ENCODE peak calls at places on chromosome 13, in four cellular contexts. W, H, G and T are unnamed samples.

GRCh38 chr13:32391101-32391620 is 36.8 kb downstream of the N4BP2L1 start:
- DNase-seq in W (no peak), H (no peak), G (no peak), T (peak)

GRCh38 chr13:50518791-50519201 is 324.7 kb downstream of the DLEU7 start:
- DNase-seq in W (peak), H (no peak), G (no peak), T (no peak)

GRCh38 chr13:40984670-40985366 is 34.3 kb downstream of the ELF1 start:
- DNase-seq in W (no peak), H (no peak), G (no peak), T (no peak)

GRCh38 chr13:76808927-76809326 is 77.3 kb downstream of the KCTD12 start:
- DNase-seq in W (peak), H (no peak), G (no peak), T (no peak)

GRCh38 chr13:97978661-97979450 is 25.4 kb downstream of the IPO5 start:
- DNase-seq in W (peak), H (no peak), G (peak), T (peak)

GRCh38 chr13:64810701-64811258 is 2419.4 kb downstream of the PCDH9 start:
- DNase-seq in W (peak), H (no peak), G (no peak), T (peak)

GRCh38 chr13:68628994-68629393 is 1398.9 kb upstream of the PCDH9 start:
- DNase-seq in W (no peak), H (no peak), G (no peak), T (no peak)

GRCh38 chr13:32246468-32246867 is 68.7 kb downstream of the ZAR1L start:
- DNase-seq in W (peak), H (peak), G (peak), T (peak)

GRCh38 chr13:24671367-24672117 is 8.7 kb upstream of the ATP12A start:
- DNase-seq in W (peak), H (peak), G (peak), T (peak)

GRCh38 chr13:75685239-75685697 is 49.1 kb downstream of the LMO7 start:
- DNase-seq in W (peak), H (no peak), G (peak), T (peak)

GRCh38 chr13:22883961-22884360 is 296.8 kb upstream of the SGCG start:
- DNase-seq in W (no peak), H (no peak), G (no peak), T (no peak)

GRCh38 chr13:36082396-36082795 is 48.8 kb downstream of the DCLK1 start:
- DNase-seq in W (no peak), H (no peak), G (no peak), T (no peak)

GRCh38 chr13:46569471-46569870 is 16.5 kb downstream of the LRCH1 start:
- DNase-seq in W (no peak), H (no peak), G (no peak), T (no peak)

GRCh38 chr13:113410472-113411201 is 42.7 kb downstream of the ADPRHL1 start:
- DNase-seq in W (peak), H (no peak), G (no peak), T (peak)

GRCh38 chr13:89514534-89515312 is 1832.8 kb upstream of the MIR17HG start:
- DNase-seq in W (peak), H (peak), G (peak), T (no peak)

GRCh38 chr13:25882732-25883357 is 169.0 kb downstream of the SHISA2 start:
- DNase-seq in W (no peak), H (no peak), G (no peak), T (peak)

GRCh38 chr13:103156346-103156998 is 90.3 kb upstream of the SLC10A2 start:
- DNase-seq in W (no peak), H (no peak), G (no peak), T (no peak)

GRCh38 chr13:21060063-21060826 is 1.1 kb downstream of the LATS2 start:
- DNase-seq in W (no peak), H (no peak), G (no peak), T (peak)

GRCh38 chr13:102726430-102726829 is 31.6 kb upstream of the METTL21C start:
- DNase-seq in W (no peak), H (no peak), G (no peak), T (no peak)

GRCh38 chr13:109818136-109818535 is 31.8 kb upstream of the IRS2 start:
- DNase-seq in W (no peak), H (no peak), G (no peak), T (peak)

GRCh38 chr13:44136693-44137268 is 236.8 kb upstream of the SERP2 start:
- DNase-seq in W (no peak), H (no peak), G (no peak), T (no peak)

GRCh38 chr13:109584844-109585361 is 201.5 kb downstream of the IRS2 start:
- DNase-seq in W (no peak), H (no peak), G (no peak), T (peak)

GRCh38 chr13:94362411-94362909 is 117.0 kb downstream of the DCT start:
- DNase-seq in W (peak), H (peak), G (peak), T (peak)

GRCh38 chr13:113207890-113208423 is 512 bp downstream of the PCID2 start:
- DNase-seq in W (peak), H (no peak), G (peak), T (peak)

GRCh38 chr13:105121221-105121620 is 1414.2 kb downstream of the EFNB2 start:
- DNase-seq in W (no peak), H (no peak), G (no peak), T (no peak)

GRCh38 chr13:51929699-51930098 is 67.9 kb downstream of the CCDC70 start:
- DNase-seq in W (no peak), H (no peak), G (no peak), T (no peak)

GRCh38 chr13:21344662-21345176 is 114.4 kb downstream of the ZDHHC20 start:
- DNase-seq in W (no peak), H (no peak), G (no peak), T (no peak)

GRCh38 chr13:40351537-40352384 is 314.7 kb downstream of the FOXO1 start:
- DNase-seq in W (no peak), H (no peak), G (no peak), T (no peak)

DNA sequence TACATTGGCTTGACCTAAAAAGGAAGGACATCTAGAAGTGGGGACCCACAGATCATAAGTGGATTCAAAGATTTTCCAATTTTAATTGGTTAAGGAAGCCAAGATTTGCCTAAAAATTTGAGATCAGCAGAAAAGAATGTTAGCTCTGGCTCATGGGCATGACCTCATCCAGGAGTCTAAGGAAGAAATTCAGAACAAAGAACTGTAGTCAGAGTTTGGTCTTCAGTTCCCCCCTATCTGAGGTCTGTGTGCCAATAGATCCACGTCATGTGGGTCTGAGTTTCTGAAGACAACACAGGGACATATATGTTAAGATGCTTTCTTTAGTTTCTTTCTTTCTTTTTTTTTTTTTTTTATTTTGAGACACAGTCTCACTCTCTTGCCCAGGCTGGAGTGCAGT is 648.8 kb upstream of the SPRY2 start:
- DNase-seq in W (no peak), H (no peak), G (no peak), T (no peak)
- H3K9ac ChIP-seq in W (no peak), H (no peak), G (no peak), T (no peak)

GRCh38 chr13:27264181-27264580 is 6.4 kb upstream of the RASL11A start:
- DNase-seq in W (peak), H (no peak), G (no peak), T (peak)
- H3K9ac ChIP-seq in W (no peak), H (peak), G (no peak), T (peak)

DNA sequence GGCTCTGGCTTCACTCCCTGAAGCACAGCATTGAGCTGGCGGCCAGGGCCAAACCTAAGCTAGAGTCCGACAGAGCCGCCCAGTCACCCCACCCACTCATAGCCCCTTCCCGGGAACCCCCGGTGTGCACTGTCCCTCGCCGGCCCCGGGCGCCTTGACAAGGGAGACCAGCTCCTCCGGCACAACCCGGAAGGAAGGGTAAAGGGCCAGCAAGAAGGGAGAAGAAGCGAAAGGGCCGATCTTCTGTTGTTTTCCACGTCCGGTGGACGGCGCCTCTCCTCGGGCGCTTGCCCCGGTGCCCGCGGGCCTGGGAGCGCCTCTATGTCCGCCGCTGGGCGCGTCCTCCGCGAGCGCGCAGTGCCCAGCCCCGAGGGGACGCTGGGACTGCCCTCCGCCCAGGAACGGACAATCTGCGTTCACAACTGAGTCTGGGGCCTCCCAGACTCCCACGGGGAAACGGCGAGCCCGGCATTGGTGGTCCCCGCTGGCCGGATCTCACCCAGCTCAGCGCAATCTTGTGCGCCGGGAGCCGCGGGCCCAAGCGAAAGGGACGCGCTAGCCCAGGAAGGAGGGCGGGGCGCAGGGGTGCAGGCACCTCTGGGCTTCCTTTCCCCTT is 172.5 kb upstream of the MIR17HG start:
- DNase-seq in W (no peak), H (no peak), G (no peak), T (no peak)
- H3K9ac ChIP-seq in W (no peak), H (no peak), G (no peak), T (no peak)

GRCh38 chr13:110953833-110954532 is 39.1 kb upstream of the ANKRD10 start:
- DNase-seq in W (no peak), H (no peak), G (no peak), T (no peak)
- H3K9ac ChIP-seq in W (no peak), H (no peak), G (no peak), T (no peak)